ENCODE peak calls at places on chromosomes 6 and 20, in eight cellular contexts. Q is effector memory CD4-positive, alpha-beta T cell; N is GM12865; E is keratinocyte; V is H9; C is activated CD4-positive, alpha-beta T cell treated with anti-CD3 and anti-CD28 coated beads, Interleukin-2, amount 50 U/mL, for 4 hours; H is GM10248; F is body of pancreas. X is an unnamed sample.

GRCh38 chr6:157459327-157459726 is 78.3 kb downstream of the ZDHHC14 start:
- DNase-seq in Q (no peak), N (peak), E (no peak), V (no peak), C (no peak), H (no peak), F (no peak), X (no peak)

GRCh38 chr20:6668546-6668945 is 98.9 kb upstream of the BMP2 start:
- DNase-seq in Q (no peak), N (no peak), E (no peak), V (no peak), C (no peak), H (no peak), F (no peak), X (no peak)

GRCh38 chr6:161169690-161170089 is 104.2 kb downstream of the AGPAT4 start:
- DNase-seq in Q (no peak), N (no peak), E (no peak), V (no peak), C (no peak), H (no peak), F (peak), X (peak)

GRCh38 chr6:26125015-26125690 is 37.9 kb downstream of the HFE start:
- DNase-seq in Q (peak), N (peak), E (no peak), V (no peak), C (no peak), H (no peak), F (peak), X (peak)

GRCh38 chr6:91669904-91670295 is 1083.0 kb upstream of the MAP3K7 start:
- DNase-seq in Q (no peak), N (no peak), E (no peak), V (no peak), C (no peak), H (no peak), F (no peak), X (no peak)

GRCh38 chr20:9485614-9486325 is 28.6 kb upstream of the LAMP5 start:
- DNase-seq in Q (no peak), N (no peak), E (no peak), V (no peak), C (no peak), H (no peak), F (no peak), X (no peak)

GRCh38 chr20:46350201-46350985 is 42.1 kb upstream of the CDH22 start:
- DNase-seq in Q (no peak), N (peak), E (no peak), V (peak), C (no peak), H (peak), F (no peak), X (peak)

GRCh38 chr20:23391707-23392310 is 29.5 kb downstream of the NAPB start:
- DNase-seq in Q (no peak), N (peak), E (no peak), V (no peak), C (no peak), H (no peak), F (no peak), X (no peak)

GRCh38 chr6:152124432-152125074 is 317.1 kb downstream of the ESR1 start:
- DNase-seq in Q (no peak), N (peak), E (no peak), V (no peak), C (no peak), H (peak), F (no peak), X (no peak)

GRCh38 chr20:32510601-32511357 is 74.4 kb downstream of the NOL4L start:
- DNase-seq in Q (no peak), N (no peak), E (no peak), V (peak), C (no peak), H (peak), F (peak), X (peak)

GRCh38 chr6:16505711-16506362 is 255.4 kb downstream of the ATXN1 start:
- DNase-seq in Q (no peak), N (no peak), E (no peak), V (no peak), C (no peak), H (no peak), F (no peak), X (peak)

X was measured in thyroid gland.